ENCODE peak calls at places on chromosomes 5 and 9, in four cellular contexts. K is H1, T is GM12878, F is HepG2. D is an unnamed sample.

GRCh38 chr5:107553063-107553676 is 117.6 kb downstream of the EFNA5 start:
- DNase-seq in K (no peak), T (no peak), F (no peak), D (no peak)

GRCh38 chr9:124040935-124041816 is 29.6 kb downstream of the LHX2 start:
- DNase-seq in K (peak), T (no peak), F (no peak), D (no peak)

GRCh38 chr9:93646640-93647178 is 70.3 kb downstream of the PHF2 start:
- DNase-seq in F (no peak), K (no peak), T (no peak), D (no peak)

GRCh38 chr9:110255064-110255416 is 1.3 kb downstream of the TXN start:
- DNase-seq in T (no peak), K (no peak), F (no peak), D (peak)

GRCh38 chr9:75462866-75463265 is 374.6 kb downstream of the OSTF1 start:
- DNase-seq in F (no peak), T (no peak), K (no peak), D (no peak)

GRCh38 chr5:111389390-111390082 is 122.8 kb downstream of the STARD4 start:
- DNase-seq in T (no peak), F (no peak), K (no peak), D (no peak)

GRCh38 chr5:176748967-176749935 is 61.1 kb upstream of the UNC5A start:
- DNase-seq in T (no peak), K (peak), F (no peak), D (no peak)

GRCh38 chr5:143349127-143349526 is 54.4 kb downstream of the NR3C1 start:
- DNase-seq in F (no peak), K (no peak), T (no peak), D (no peak)

GRCh38 chr5:42429694-42430093 is 6.5 kb downstream of the GHR start:
- DNase-seq in F (no peak), T (no peak), K (no peak), D (no peak)

GRCh38 chr9:94084314-94084713 is at the start of gene PTPDC1:
- DNase-seq in K (peak), T (no peak), F (peak), D (peak)

GRCh38 chr5:60945760-60946253 is 802 bp downstream of the NDUFAF2 start:
- DNase-seq in F (peak), K (no peak), T (peak), D (no peak)

GRCh38 chr5:76199321-76200318 is 116.4 kb downstream of the SV2C start:
- DNase-seq in K (no peak), T (no peak), F (no peak), D (no peak)
- TF ChIP-seq ZNF274 in K (no peak), T (no peak), F (no peak), D (no peak)

DNA sequence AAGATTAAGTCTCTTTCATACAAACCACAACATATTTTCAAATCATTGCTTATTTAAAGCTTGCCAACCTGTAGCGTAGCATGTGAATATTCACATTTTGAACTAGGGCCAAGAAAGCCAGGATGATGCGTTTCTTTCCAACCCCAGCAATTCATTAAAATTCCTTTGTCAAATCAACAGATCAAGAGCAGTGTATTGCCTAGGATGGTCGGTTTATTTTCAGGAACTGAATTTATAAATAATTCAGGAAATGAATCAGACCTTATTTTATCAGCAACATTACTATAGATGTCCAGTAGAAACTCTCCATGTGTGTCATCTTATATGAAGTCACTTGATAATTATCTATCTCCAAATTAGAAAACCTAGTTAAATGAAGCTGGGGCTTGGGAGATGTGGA is 13.2 kb upstream of the AUH start:
- DNase-seq in K (no peak), T (no peak), F (no peak), D (no peak)
- TF ChIP-seq SUZ12 in K (no peak), T (no peak), F (no peak), D (no peak)

GRCh38 chr5:55634204-55634785 is 77.8 kb downstream of the SLC38A9 start:
- DNase-seq in K (no peak), F (no peak), T (no peak), D (no peak)
- TF ChIP-seq YY1 in K (no peak), F (no peak), T (no peak), D (no peak)

DNA sequence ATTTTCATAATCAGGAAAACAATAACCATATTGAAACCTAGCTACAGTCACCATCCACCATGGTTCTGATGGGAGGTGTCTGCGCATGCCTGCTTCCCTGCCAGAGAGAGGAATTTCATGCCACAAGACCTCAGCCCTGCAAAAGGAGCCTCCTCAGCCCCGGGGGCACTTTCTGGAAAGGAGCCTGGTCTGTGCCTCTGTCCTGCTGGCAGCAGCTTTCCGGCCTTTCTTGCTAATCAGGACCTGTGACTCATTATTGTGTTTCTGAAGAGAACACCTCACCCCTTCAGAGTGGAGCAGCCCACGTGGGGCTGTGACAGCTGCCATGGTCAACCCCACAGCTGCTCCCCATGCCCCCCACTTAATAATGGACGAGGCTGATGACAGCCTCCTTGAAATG is 64.1 kb upstream of the OLFM1 start:
- DNase-seq in T (no peak), K (no peak), F (no peak), D (no peak)
- TF ChIP-seq ZNF274 in T (no peak), K (no peak), F (no peak), D (no peak)

GRCh38 chr5:17361331-17361730 is 136.7 kb upstream of the TAF11L2 start:
- DNase-seq in T (no peak), K (no peak), F (no peak), D (no peak)

GRCh38 chr5:17365326-17365725 is 132.7 kb upstream of the TAF11L2 start:
- DNase-seq in T (no peak), F (no peak), K (no peak), D (no peak)

GRCh38 chr5:17357504-17357903 is 140.1 kb downstream of the BASP1 start:
- DNase-seq in K (no peak), T (no peak), F (no peak), D (no peak)

GRCh38 chr5:17359451-17359965 is 138.5 kb upstream of the TAF11L2 start:
- DNase-seq in K (no peak), F (no peak), T (no peak), D (no peak)

GRCh38 chr5:17360879-17361278 is 137.2 kb upstream of the TAF11L2 start:
- DNase-seq in F (no peak), T (no peak), K (no peak), D (no peak)
- TF ChIP-seq SUZ12 in F (no peak), T (no peak), K (no peak), D (no peak)

D was measured in NT2/D1.